ENCODE peak calls at places on chromosomes 2 and 18, in nine cellular contexts. C is left ventricle myocardium inferior, R is GM12865, Y is fibroblast of mammary gland, B is AG09319, H is GM13976, G is MM.1S, I is HL-60, Q is esophagus squamous epithelium. U is an unnamed sample.

GRCh38 chr2:11852526-11853196 is 106.2 kb downstream of the LPIN1 start:
- DNase-seq in C (no peak), H (no peak), I (peak; percentile 36), Q (no peak), B (no peak), R (no peak), G (no peak), Y (no peak), U (no peak)

GRCh38 chr2:101030866-101031554 is 28.9 kb downstream of the RPL31 start:
- DNase-seq in R (no peak), G (no peak), I (peak; percentile 26), C (no peak), Q (no peak), H (no peak), B (no peak), Y (no peak), U (no peak)

GRCh38 chr2:218022131-218022850 is 19.5 kb upstream of the TNS1 start:
- DNase-seq in H (no peak), G (no peak), C (peak; percentile 7), Y (no peak), Q (no peak), B (no peak), I (no peak), R (no peak), U (no peak)

GRCh38 chr2:10668402-10669012 is 21.3 kb downstream of the NOL10 start:
- DNase-seq in Q (no peak), G (peak; percentile 71), Y (peak; percentile 69), B (peak; percentile 29), C (no peak), I (peak; percentile 54), H (no peak), R (peak; percentile 75), U (no peak)

GRCh38 chr2:38268691-38269309 is 108.3 kb downstream of the ATL2 start:
- DNase-seq in G (no peak), Q (no peak), B (peak; percentile 84), I (peak; percentile 48), C (no peak), R (no peak), H (no peak), Y (peak; percentile 75), U (no peak)

GRCh38 chr2:177489719-177490301 is 97.2 kb downstream of the AGPS start:
- DNase-seq in I (no peak), H (no peak), G (peak; percentile 21), R (peak; percentile 9), Q (no peak), B (no peak), C (no peak), Y (peak; percentile 56), U (no peak)

GRCh38 chr2:10009811-10010781 is 33.3 kb upstream of the KLF11 start:
- DNase-seq in Q (no peak), I (no peak), Y (peak; percentile 74), G (no peak), R (no peak), C (peak; percentile 88), H (no peak), B (peak; percentile 23), U (peak; percentile 79)

GRCh38 chr18:8799593-8799992 is 94.2 kb downstream of the MTCL1 start:
- DNase-seq in Q (no peak), B (no peak), C (no peak), G (no peak), Y (peak; percentile 22), R (no peak), I (no peak), H (no peak), U (no peak)

GRCh38 chr2:224208034-224208433 is 168.9 kb upstream of the SERPINE2 start:
- DNase-seq in C (no peak), R (no peak), G (no peak), B (no peak), I (no peak), H (no peak), Q (no peak), Y (no peak), U (no peak)

GRCh38 chr2:167862787-167863186 is 384.6 kb downstream of the STK39 start:
- DNase-seq in G (no peak), C (no peak), B (no peak), Y (peak; percentile 52), R (no peak), H (no peak), Q (no peak), I (no peak), U (no peak)

GRCh38 chr2:102063948-102064678 is 72.4 kb downstream of the IL1R2 start:
- DNase-seq in B (peak; percentile 98), Q (peak; percentile 9), Y (peak; percentile 100), R (no peak), C (peak; percentile 81), H (no peak), I (peak; percentile 94), G (no peak), U (peak; percentile 95)

GRCh38 chr18:3265564-3266033 is 3.7 kb downstream of the MYL12B start:
- DNase-seq in I (no peak), R (no peak), H (no peak), B (no peak), G (no peak), Q (no peak), C (no peak), Y (peak; percentile 48), U (no peak)

GRCh38 chr2:160271166-160272086 is 71.4 kb upstream of the ITGB6 start:
- DNase-seq in C (no peak), R (no peak), Y (no peak), H (no peak), B (no peak), Q (no peak), G (no peak), I (no peak), U (no peak)

GRCh38 chr2:101516833-101517690 is 42.1 kb upstream of the RFX8 start:
- DNase-seq in Y (peak; percentile 99), H (no peak), G (no peak), I (peak; percentile 84), Q (no peak), R (no peak), B (no peak), C (no peak), U (no peak)

GRCh38 chr18:23151414-23152099 is 16.3 kb downstream of the CABLES1 start:
- DNase-seq in R (no peak), I (no peak), Y (no peak), G (no peak), H (no peak), Q (no peak), C (no peak), B (no peak), U (no peak)

GRCh38 chr2:7209776-7210555 is 292.8 kb downstream of the RNF144A start:
- DNase-seq in Q (no peak), I (no peak), R (no peak), Y (no peak), H (no peak), B (no peak), C (no peak), G (no peak), U (no peak)

GRCh38 chr2:99032786-99033185 is 96.8 kb upstream of the CRACDL start:
- DNase-seq in Q (no peak), I (no peak), G (no peak), B (no peak), C (no peak), Y (peak; percentile 40), H (no peak), R (peak; percentile 1), U (no peak)

GRCh38 chr2:240834377-240834975 is 14.5 kb upstream of the KIF1A start:
- DNase-seq in Q (no peak), G (no peak), I (no peak), C (no peak), B (no peak), H (no peak), Y (no peak), R (no peak), U (no peak)

GRCh38 chr18:76405761-76406356 is 89.2 kb downstream of the ZNF516 start:
- DNase-seq in G (peak; percentile 43), C (peak; percentile 52), Y (peak; percentile 20), I (peak; percentile 54), Q (no peak), H (peak; percentile 70), B (no peak), R (peak; percentile 66), U (peak; percentile 35)

GRCh38 chr2:32849456-32850194 is 97.1 kb upstream of the LTBP1 start:
- DNase-seq in H (no peak), C (no peak), Y (no peak), B (no peak), I (no peak), Q (no peak), G (no peak), R (no peak), U (peak; percentile 14)

GRCh38 chr2:142582317-142582716 is 295.1 kb upstream of the KYNU start:
- DNase-seq in Y (no peak), C (no peak), H (no peak), I (no peak), Q (no peak), R (no peak), B (no peak), G (no peak), U (no peak)

GRCh38 chr2:99150691-99151090 is 4.1 kb downstream of the TSGA10 start:
- DNase-seq in Q (no peak), C (no peak), G (no peak), Y (peak; percentile 67), B (no peak), H (no peak), I (peak; percentile 55), R (no peak), U (no peak)

GRCh38 chr2:166384774-166385173 is 9.0 kb upstream of the SCN9A start:
- DNase-seq in G (peak; percentile 60), H (no peak), Q (no peak), C (no peak), B (no peak), I (no peak), R (peak; percentile 4), Y (peak; percentile 51), U (no peak)

GRCh38 chr2:42360890-42361727 is at the start of gene COX7A2L:
- DNase-seq in Y (peak; percentile 97), C (peak; percentile 96), R (peak; percentile 97), B (peak; percentile 92), Q (peak; percentile 75), G (peak; percentile 96), H (peak; percentile 98), I (peak; percentile 96), U (peak; percentile 96)
- TF ChIP-seq CTCF in Y (peak; percentile 34), C (peak; percentile 41), R (peak; percentile 14), B (peak; percentile 52), Q (no peak), G (peak; percentile 34), H (peak; percentile 34), I (no peak), U (no peak)

GRCh38 chr2:74267068-74267467 is 68.7 kb downstream of the MTHFD2 start:
- DNase-seq in Q (no peak), B (no peak), H (peak; percentile 62), Y (no peak), C (no peak), G (peak; percentile 67), R (peak; percentile 66), I (no peak), U (no peak)
- TF ChIP-seq CTCF in Q (peak; percentile 23), B (no peak), H (peak; percentile 19), Y (no peak), C (peak; percentile 47), G (peak; percentile 73), R (peak; percentile 58), I (no peak), U (no peak)

GRCh38 chr2:219104107-219105050 is 43.7 kb upstream of the IHH start:
- DNase-seq in H (peak; percentile 75), R (peak; percentile 60), C (no peak), Y (peak; percentile 49), Q (no peak), I (peak; percentile 52), B (peak; percentile 35), G (peak; percentile 52), U (no peak)
- TF ChIP-seq CTCF in H (peak; percentile 50), R (peak; percentile 92), C (peak; percentile 72), Y (peak; percentile 95), Q (peak; percentile 67), I (peak; percentile 94), B (peak; percentile 66), G (peak; percentile 88), U (no peak)

GRCh38 chr18:62211323-62211828 is 24.3 kb downstream of the RELCH start:
- DNase-seq in B (no peak), G (no peak), H (no peak), R (no peak), C (no peak), Q (no peak), Y (no peak), I (no peak), U (no peak)
- TF ChIP-seq CTCF in B (no peak), G (no peak), H (no peak), R (no peak), C (no peak), Q (no peak), Y (no peak), I (no peak), U (no peak)

U was measured in gastrocnemius medialis.